ENCODE peak calls at places on chromosome 3, in eight cellular contexts. One of them, this sample, is unnamed. For H3K36me3, the result is how much of the 10 kb centered on the place peaks cover.

GRCh38 chr3:48877671-48878070 is 21.0 kb downstream of the SLC25A20 start:
- DNase-seq in lung: no peak
- DNase-seq in transverse colon: no peak
- DNase-seq in heart right ventricle: no peak
- DNase-seq in cardiac muscle cell: no peak
- DNase-seq in endodermal cell: no peak
- DNase-seq in mammary epithelial cell: no peak
- DNase-seq in SK-N-SH: no peak
- DNase-seq in this sample: no peak

GRCh38 chr3:139281512-139282196 is 62.2 kb upstream of the MRPS22 start:
- DNase-seq in heart right ventricle: no peak
- DNase-seq in mammary epithelial cell: no peak
- DNase-seq in cardiac muscle cell: no peak
- DNase-seq in lung: no peak
- DNase-seq in endodermal cell: no peak
- DNase-seq in SK-N-SH: peak
- DNase-seq in transverse colon: no peak
- DNase-seq in this sample: no peak

GRCh38 chr3:195247086-195247862 is 23.7 kb downstream of the XXYLT1 start:
- DNase-seq in lung: no peak
- DNase-seq in cardiac muscle cell: no peak
- DNase-seq in mammary epithelial cell: no peak
- DNase-seq in SK-N-SH: no peak
- DNase-seq in endodermal cell: peak
- DNase-seq in transverse colon: no peak
- DNase-seq in heart right ventricle: no peak
- DNase-seq in this sample: no peak

GRCh38 chr3:46370784-46371183 is at the start of gene CCR5:
- DNase-seq in lung: no peak
- DNase-seq in cardiac muscle cell: no peak
- DNase-seq in transverse colon: no peak
- DNase-seq in heart right ventricle: no peak
- DNase-seq in SK-N-SH: no peak
- DNase-seq in endodermal cell: no peak
- DNase-seq in mammary epithelial cell: no peak
- DNase-seq in this sample: no peak

GRCh38 chr3:177810162-177810623 is 612.9 kb upstream of the TBL1XR1 start:
- DNase-seq in transverse colon: no peak
- DNase-seq in lung: no peak
- DNase-seq in cardiac muscle cell: peak
- DNase-seq in endodermal cell: no peak
- DNase-seq in SK-N-SH: no peak
- DNase-seq in mammary epithelial cell: peak
- DNase-seq in heart right ventricle: no peak
- DNase-seq in this sample: peak

GRCh38 chr3:49389297-49389696 is 22.5 kb downstream of the RHOA start:
- DNase-seq in cardiac muscle cell: no peak
- DNase-seq in SK-N-SH: no peak
- DNase-seq in transverse colon: no peak
- DNase-seq in lung: no peak
- DNase-seq in heart right ventricle: no peak
- DNase-seq in endodermal cell: no peak
- DNase-seq in mammary epithelial cell: no peak
- DNase-seq in this sample: no peak

GRCh38 chr3:168248383-168249047 is 152.8 kb upstream of the GOLIM4 start:
- DNase-seq in cardiac muscle cell: peak
- DNase-seq in SK-N-SH: peak
- DNase-seq in mammary epithelial cell: peak
- DNase-seq in heart right ventricle: no peak
- DNase-seq in lung: no peak
- DNase-seq in transverse colon: no peak
- DNase-seq in endodermal cell: peak
- DNase-seq in this sample: no peak

GRCh38 chr3:131619821-131620220 is 117.0 kb upstream of the MRPL3 start:
- DNase-seq in transverse colon: no peak
- DNase-seq in mammary epithelial cell: no peak
- DNase-seq in endodermal cell: no peak
- DNase-seq in SK-N-SH: no peak
- DNase-seq in cardiac muscle cell: no peak
- DNase-seq in heart right ventricle: no peak
- DNase-seq in lung: no peak
- DNase-seq in this sample: no peak

GRCh38 chr3:122626515-122627180 is 49.2 kb downstream of the PARP15 start:
- DNase-seq in transverse colon: no peak
- DNase-seq in SK-N-SH: no peak
- DNase-seq in endodermal cell: no peak
- DNase-seq in heart right ventricle: no peak
- DNase-seq in mammary epithelial cell: no peak
- DNase-seq in cardiac muscle cell: no peak
- DNase-seq in lung: no peak
- DNase-seq in this sample: no peak

GRCh38 chr3:153319691-153320552 is 157.9 kb downstream of the RAP2B start:
- DNase-seq in transverse colon: no peak
- DNase-seq in cardiac muscle cell: no peak
- DNase-seq in SK-N-SH: no peak
- DNase-seq in heart right ventricle: no peak
- DNase-seq in mammary epithelial cell: no peak
- DNase-seq in lung: no peak
- DNase-seq in endodermal cell: no peak
- DNase-seq in this sample: no peak

GRCh38 chr3:45261333-45262110 is 35.4 kb upstream of the TMEM158 start:
- DNase-seq in cardiac muscle cell: no peak
- DNase-seq in SK-N-SH: no peak
- DNase-seq in heart right ventricle: no peak
- DNase-seq in mammary epithelial cell: no peak
- DNase-seq in lung: no peak
- DNase-seq in endodermal cell: peak
- DNase-seq in transverse colon: no peak
- DNase-seq in this sample: no peak

GRCh38 chr3:71299160-71299559 is 284.4 kb downstream of the FOXP1 start:
- DNase-seq in cardiac muscle cell: no peak
- DNase-seq in heart right ventricle: no peak
- DNase-seq in lung: no peak
- DNase-seq in endodermal cell: no peak
- DNase-seq in SK-N-SH: no peak
- DNase-seq in mammary epithelial cell: no peak
- DNase-seq in transverse colon: no peak
- DNase-seq in this sample: no peak

GRCh38 chr3:154111365-154111764 is 9.8 kb upstream of the ARHGEF26 start:
- DNase-seq in heart right ventricle: no peak
- DNase-seq in transverse colon: no peak
- DNase-seq in lung: no peak
- DNase-seq in endodermal cell: no peak
- DNase-seq in mammary epithelial cell: no peak
- DNase-seq in SK-N-SH: no peak
- DNase-seq in cardiac muscle cell: no peak
- DNase-seq in this sample: no peak

GRCh38 chr3:160003520-160004128 is 15.0 kb downstream of the IL12A start:
- DNase-seq in endodermal cell: peak
- DNase-seq in heart right ventricle: peak
- DNase-seq in lung: peak
- DNase-seq in mammary epithelial cell: peak
- DNase-seq in transverse colon: peak
- DNase-seq in SK-N-SH: peak
- DNase-seq in cardiac muscle cell: peak
- DNase-seq in this sample: no peak

GRCh38 chr3:107958151-107958550 is 132.7 kb downstream of the CD47 start:
- DNase-seq in SK-N-SH: no peak
- DNase-seq in endodermal cell: no peak
- DNase-seq in mammary epithelial cell: no peak
- DNase-seq in transverse colon: no peak
- DNase-seq in cardiac muscle cell: peak
- DNase-seq in heart right ventricle: no peak
- DNase-seq in lung: no peak
- DNase-seq in this sample: no peak

GRCh38 chr3:149527531-149528343 is 53.2 kb downstream of the TM4SF4 start:
- DNase-seq in endodermal cell: no peak
- DNase-seq in mammary epithelial cell: no peak
- DNase-seq in lung: no peak
- DNase-seq in transverse colon: no peak
- DNase-seq in SK-N-SH: no peak
- DNase-seq in heart right ventricle: peak
- DNase-seq in cardiac muscle cell: peak
- DNase-seq in this sample: no peak

GRCh38 chr3:1506090-1506489 is 413.3 kb downstream of the CNTN6 start:
- DNase-seq in cardiac muscle cell: no peak
- DNase-seq in endodermal cell: no peak
- DNase-seq in mammary epithelial cell: no peak
- DNase-seq in SK-N-SH: no peak
- DNase-seq in heart right ventricle: no peak
- DNase-seq in lung: no peak
- DNase-seq in transverse colon: no peak
- DNase-seq in this sample: no peak

GRCh38 chr3:65246561-65246960 is 558.8 kb upstream of the ADAMTS9 start:
- DNase-seq in transverse colon: no peak
- DNase-seq in SK-N-SH: no peak
- DNase-seq in cardiac muscle cell: no peak
- DNase-seq in lung: no peak
- DNase-seq in endodermal cell: no peak
- DNase-seq in heart right ventricle: no peak
- DNase-seq in mammary epithelial cell: no peak
- DNase-seq in this sample: no peak

GRCh38 chr3:56899078-56899477 is 97.3 kb upstream of the ARHGEF3 start:
- DNase-seq in mammary epithelial cell: no peak
- DNase-seq in cardiac muscle cell: no peak
- DNase-seq in heart right ventricle: no peak
- DNase-seq in lung: no peak
- DNase-seq in transverse colon: no peak
- DNase-seq in endodermal cell: no peak
- DNase-seq in SK-N-SH: no peak
- DNase-seq in this sample: no peak

GRCh38 chr3:184177767-184178306 is 3.2 kb downstream of the AP2M1 start:
- DNase-seq in cardiac muscle cell: no peak
- DNase-seq in endodermal cell: no peak
- DNase-seq in lung: no peak
- DNase-seq in heart right ventricle: no peak
- DNase-seq in mammary epithelial cell: no peak
- DNase-seq in transverse colon: no peak
- DNase-seq in SK-N-SH: no peak
- DNase-seq in this sample: no peak

GRCh38 chr3:44098666-44099065 is 143.0 kb upstream of the TOPAZ1 start:
- DNase-seq in endodermal cell: no peak
- DNase-seq in SK-N-SH: no peak
- DNase-seq in mammary epithelial cell: no peak
- DNase-seq in cardiac muscle cell: no peak
- DNase-seq in lung: no peak
- DNase-seq in heart right ventricle: no peak
- DNase-seq in transverse colon: no peak
- DNase-seq in this sample: no peak

DNA sequence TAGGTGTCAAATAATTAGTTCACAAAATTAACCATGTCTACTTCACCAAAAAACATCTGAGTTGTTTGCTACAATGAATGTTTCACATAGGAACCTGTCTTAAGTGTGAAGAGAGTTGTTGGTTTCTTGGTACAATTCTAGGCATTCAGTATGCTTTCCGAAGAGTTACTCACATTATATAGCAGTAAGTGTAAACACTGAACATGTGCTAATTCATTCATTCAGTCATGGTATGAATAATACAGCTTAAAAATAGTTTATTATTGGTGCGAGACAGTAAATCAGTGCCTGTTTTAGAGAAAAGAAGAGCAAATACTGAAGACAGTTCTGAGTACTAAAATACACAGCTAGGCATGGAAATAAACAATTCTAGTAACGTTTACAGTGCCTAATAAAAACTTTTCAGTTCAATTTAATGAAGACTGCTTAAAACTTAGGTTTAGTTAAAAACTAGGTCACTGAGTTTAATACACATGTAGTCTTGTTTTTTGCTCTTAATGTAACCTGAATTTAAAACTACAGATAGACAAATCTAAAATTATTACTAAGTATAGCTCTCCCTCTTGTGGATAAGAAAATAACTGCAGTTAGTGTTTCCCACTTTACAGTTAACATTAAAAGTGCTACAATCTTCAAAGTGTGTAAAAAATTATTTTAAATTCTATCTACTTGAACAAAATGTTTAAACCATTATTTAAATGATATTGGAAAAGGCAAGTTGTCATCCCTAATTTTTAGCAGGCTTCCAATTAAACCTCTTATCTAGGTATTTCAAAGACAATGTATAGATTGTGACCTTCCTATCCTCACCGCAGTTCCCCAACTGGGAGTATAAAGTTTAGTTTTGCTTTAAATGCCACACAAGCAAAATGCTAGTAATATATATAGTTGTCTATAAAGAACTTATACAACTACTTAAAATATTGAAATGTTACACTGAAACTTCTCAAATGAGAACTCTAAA is 20.1 kb upstream of the ZCWPW2 start:
- DNase-seq in heart right ventricle: no peak
- DNase-seq in endodermal cell: no peak
- DNase-seq in cardiac muscle cell: peak
- DNase-seq in mammary epithelial cell: no peak
- DNase-seq in lung: no peak
- DNase-seq in transverse colon: no peak
- DNase-seq in SK-N-SH: no peak
- DNase-seq in this sample: no peak
- TF ChIP-seq CTCF in heart right ventricle: peak
- TF ChIP-seq CTCF in endodermal cell: peak
- TF ChIP-seq CTCF in cardiac muscle cell: peak
- TF ChIP-seq CTCF in mammary epithelial cell: peak
- TF ChIP-seq CTCF in lung: peak
- TF ChIP-seq CTCF in transverse colon: peak
- TF ChIP-seq CTCF in SK-N-SH: peak
- TF ChIP-seq CTCF in this sample: peak

GRCh38 chr3:12235691-12236090 is 53.2 kb upstream of the PPARG start:
- DNase-seq in transverse colon: no peak
- DNase-seq in SK-N-SH: no peak
- DNase-seq in lung: no peak
- DNase-seq in heart right ventricle: no peak
- DNase-seq in mammary epithelial cell: peak
- DNase-seq in endodermal cell: no peak
- DNase-seq in cardiac muscle cell: peak
- DNase-seq in this sample: no peak
- H3K4me3 ChIP-seq in transverse colon: no peak
- H3K4me3 ChIP-seq in SK-N-SH: no peak
- H3K4me3 ChIP-seq in lung: no peak
- H3K4me3 ChIP-seq in heart right ventricle: no peak
- H3K4me3 ChIP-seq in mammary epithelial cell: no peak
- H3K4me3 ChIP-seq in endodermal cell: no peak
- H3K4me3 ChIP-seq in cardiac muscle cell: no peak
- H3K4me3 ChIP-seq in this sample: no peak

GRCh38 chr3:66410371-66410770 is 90.5 kb downstream of the LRIG1 start:
- DNase-seq in SK-N-SH: no peak
- DNase-seq in lung: no peak
- DNase-seq in mammary epithelial cell: no peak
- DNase-seq in transverse colon: no peak
- DNase-seq in cardiac muscle cell: no peak
- DNase-seq in endodermal cell: no peak
- DNase-seq in heart right ventricle: no peak
- DNase-seq in this sample: no peak
- H3K36me3 ChIP-seq in SK-N-SH: under half
- H3K36me3 ChIP-seq in lung: half or more
- H3K36me3 ChIP-seq in mammary epithelial cell: under half
- H3K36me3 ChIP-seq in transverse colon: under half
- H3K36me3 ChIP-seq in cardiac muscle cell: under half
- H3K36me3 ChIP-seq in endodermal cell: half or more
- H3K36me3 ChIP-seq in heart right ventricle: half or more
- H3K36me3 ChIP-seq in this sample: under half

DNA sequence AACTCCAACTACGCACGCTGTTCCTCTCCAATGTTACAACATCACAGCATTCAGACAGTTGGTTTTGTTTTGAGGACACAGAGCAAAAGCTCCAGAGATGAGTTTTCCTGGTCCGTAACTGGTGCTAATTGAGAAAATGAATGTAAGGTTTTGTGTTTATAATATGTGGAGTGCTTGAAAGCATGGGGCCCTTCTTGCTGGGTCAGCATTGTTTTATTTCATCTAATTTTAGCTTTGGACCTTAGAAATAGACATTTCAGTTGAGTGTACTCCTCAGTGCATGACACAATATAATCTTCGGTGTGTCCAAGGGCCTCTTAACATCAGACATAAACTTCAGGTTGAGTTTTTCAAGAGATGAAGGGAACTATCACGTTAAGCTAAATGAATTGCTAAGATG is 37.1 kb downstream of the ANAPC13 start:
- DNase-seq in heart right ventricle: no peak
- DNase-seq in transverse colon: no peak
- DNase-seq in cardiac muscle cell: no peak
- DNase-seq in SK-N-SH: no peak
- DNase-seq in lung: no peak
- DNase-seq in endodermal cell: no peak
- DNase-seq in mammary epithelial cell: no peak
- DNase-seq in this sample: no peak
- TF ChIP-seq CTCF in heart right ventricle: no peak
- TF ChIP-seq CTCF in transverse colon: no peak
- TF ChIP-seq CTCF in cardiac muscle cell: no peak
- TF ChIP-seq CTCF in SK-N-SH: no peak
- TF ChIP-seq CTCF in lung: no peak
- TF ChIP-seq CTCF in endodermal cell: no peak
- TF ChIP-seq CTCF in mammary epithelial cell: no peak
- TF ChIP-seq CTCF in this sample: no peak